ENCODE peak calls at places on chromosomes 12 and 14, in ten cellular contexts. One of them, this sample, is unnamed.

GRCh38 chr12:24398605-24399004 is 449.1 kb upstream of the SOX5 start:
- DNase-seq in AG04450: no peak
- DNase-seq in CD4-positive, alpha-beta memory T cell: no peak
- DNase-seq in aorta: no peak
- DNase-seq in lower lobe of right lung: no peak
- DNase-seq in Peyer's patch: no peak
- DNase-seq in right lobe of liver: no peak
- DNase-seq in small intestine: no peak
- DNase-seq in left lung: no peak
- DNase-seq in right cardiac atrium: no peak
- DNase-seq in this sample: no peak

GRCh38 chr12:97503073-97503472 is 40.5 kb downstream of the RMST start:
- DNase-seq in AG04450: no peak
- DNase-seq in CD4-positive, alpha-beta memory T cell: no peak
- DNase-seq in aorta: no peak
- DNase-seq in lower lobe of right lung: no peak
- DNase-seq in Peyer's patch: no peak
- DNase-seq in right lobe of liver: no peak
- DNase-seq in small intestine: peak
- DNase-seq in left lung: no peak
- DNase-seq in right cardiac atrium: no peak
- DNase-seq in this sample: no peak

GRCh38 chr14:55851301-55851700 is 266.9 kb upstream of the PELI2 start:
- DNase-seq in AG04450: no peak
- DNase-seq in CD4-positive, alpha-beta memory T cell: no peak
- DNase-seq in aorta: no peak
- DNase-seq in lower lobe of right lung: no peak
- DNase-seq in Peyer's patch: no peak
- DNase-seq in right lobe of liver: no peak
- DNase-seq in small intestine: no peak
- DNase-seq in left lung: no peak
- DNase-seq in right cardiac atrium: no peak
- DNase-seq in this sample: no peak

GRCh38 chr12:107645630-107646333 is 39.8 kb upstream of the PWP1 start:
- DNase-seq in AG04450: no peak
- DNase-seq in CD4-positive, alpha-beta memory T cell: no peak
- DNase-seq in aorta: no peak
- DNase-seq in lower lobe of right lung: no peak
- DNase-seq in Peyer's patch: no peak
- DNase-seq in right lobe of liver: no peak
- DNase-seq in small intestine: no peak
- DNase-seq in left lung: no peak
- DNase-seq in right cardiac atrium: peak
- DNase-seq in this sample: no peak

GRCh38 chr14:77204907-77205306 is 23.3 kb downstream of the TMEM63C start:
- DNase-seq in AG04450: no peak
- DNase-seq in CD4-positive, alpha-beta memory T cell: no peak
- DNase-seq in aorta: no peak
- DNase-seq in lower lobe of right lung: no peak
- DNase-seq in Peyer's patch: no peak
- DNase-seq in right lobe of liver: no peak
- DNase-seq in small intestine: no peak
- DNase-seq in left lung: no peak
- DNase-seq in right cardiac atrium: no peak
- DNase-seq in this sample: no peak

GRCh38 chr14:105096206-105096875 is 31.1 kb upstream of the GPR132 start:
- DNase-seq in AG04450: no peak
- DNase-seq in CD4-positive, alpha-beta memory T cell: no peak
- DNase-seq in aorta: peak
- DNase-seq in lower lobe of right lung: no peak
- DNase-seq in Peyer's patch: no peak
- DNase-seq in right lobe of liver: no peak
- DNase-seq in small intestine: no peak
- DNase-seq in left lung: peak
- DNase-seq in right cardiac atrium: no peak
- DNase-seq in this sample: peak

GRCh38 chr14:94964181-94964580 is 193.1 kb downstream of the DICER1 start:
- DNase-seq in AG04450: no peak
- DNase-seq in CD4-positive, alpha-beta memory T cell: no peak
- DNase-seq in aorta: no peak
- DNase-seq in lower lobe of right lung: no peak
- DNase-seq in Peyer's patch: no peak
- DNase-seq in right lobe of liver: no peak
- DNase-seq in small intestine: no peak
- DNase-seq in left lung: no peak
- DNase-seq in right cardiac atrium: no peak
- DNase-seq in this sample: no peak

GRCh38 chr14:83269583-83269982 is 1735.9 kb upstream of the SEL1L start:
- DNase-seq in AG04450: no peak
- DNase-seq in CD4-positive, alpha-beta memory T cell: no peak
- DNase-seq in aorta: no peak
- DNase-seq in lower lobe of right lung: no peak
- DNase-seq in Peyer's patch: no peak
- DNase-seq in right lobe of liver: no peak
- DNase-seq in small intestine: no peak
- DNase-seq in left lung: no peak
- DNase-seq in right cardiac atrium: no peak
- DNase-seq in this sample: no peak

GRCh38 chr12:116202940-116203339 is 74.6 kb downstream of the MED13L start:
- DNase-seq in AG04450: no peak
- DNase-seq in CD4-positive, alpha-beta memory T cell: no peak
- DNase-seq in aorta: no peak
- DNase-seq in lower lobe of right lung: no peak
- DNase-seq in Peyer's patch: no peak
- DNase-seq in right lobe of liver: no peak
- DNase-seq in small intestine: no peak
- DNase-seq in left lung: no peak
- DNase-seq in right cardiac atrium: no peak
- DNase-seq in this sample: no peak

GRCh38 chr14:59221558-59221957 is 33.1 kb downstream of the DAAM1 start:
- DNase-seq in AG04450: no peak
- DNase-seq in CD4-positive, alpha-beta memory T cell: no peak
- DNase-seq in aorta: no peak
- DNase-seq in lower lobe of right lung: no peak
- DNase-seq in Peyer's patch: no peak
- DNase-seq in right lobe of liver: no peak
- DNase-seq in small intestine: no peak
- DNase-seq in left lung: no peak
- DNase-seq in right cardiac atrium: no peak
- DNase-seq in this sample: no peak

GRCh38 chr14:72518809-72519377 is 375.0 kb downstream of the DPF3 start:
- DNase-seq in AG04450: no peak
- DNase-seq in CD4-positive, alpha-beta memory T cell: peak
- DNase-seq in aorta: no peak
- DNase-seq in lower lobe of right lung: no peak
- DNase-seq in Peyer's patch: no peak
- DNase-seq in right lobe of liver: no peak
- DNase-seq in small intestine: peak
- DNase-seq in left lung: no peak
- DNase-seq in right cardiac atrium: no peak
- DNase-seq in this sample: no peak

GRCh38 chr12:124884587-124885438 is 21.1 kb upstream of the SCARB1 start:
- DNase-seq in AG04450: no peak
- DNase-seq in CD4-positive, alpha-beta memory T cell: no peak
- DNase-seq in aorta: no peak
- DNase-seq in lower lobe of right lung: peak
- DNase-seq in Peyer's patch: no peak
- DNase-seq in right lobe of liver: peak
- DNase-seq in small intestine: peak
- DNase-seq in left lung: no peak
- DNase-seq in right cardiac atrium: no peak
- DNase-seq in this sample: no peak

GRCh38 chr12:121334513-121335343 is 17.5 kb downstream of the ANAPC5 start:
- DNase-seq in AG04450: peak
- DNase-seq in CD4-positive, alpha-beta memory T cell: no peak
- DNase-seq in aorta: no peak
- DNase-seq in lower lobe of right lung: no peak
- DNase-seq in Peyer's patch: no peak
- DNase-seq in right lobe of liver: no peak
- DNase-seq in small intestine: peak
- DNase-seq in left lung: no peak
- DNase-seq in right cardiac atrium: no peak
- DNase-seq in this sample: no peak

GRCh38 chr14:58107947-58108552 is 44.0 kb downstream of the ARMH4 start:
- DNase-seq in AG04450: peak
- DNase-seq in CD4-positive, alpha-beta memory T cell: peak
- DNase-seq in aorta: no peak
- DNase-seq in lower lobe of right lung: no peak
- DNase-seq in Peyer's patch: no peak
- DNase-seq in right lobe of liver: no peak
- DNase-seq in small intestine: peak
- DNase-seq in left lung: no peak
- DNase-seq in right cardiac atrium: no peak
- DNase-seq in this sample: no peak

DNA sequence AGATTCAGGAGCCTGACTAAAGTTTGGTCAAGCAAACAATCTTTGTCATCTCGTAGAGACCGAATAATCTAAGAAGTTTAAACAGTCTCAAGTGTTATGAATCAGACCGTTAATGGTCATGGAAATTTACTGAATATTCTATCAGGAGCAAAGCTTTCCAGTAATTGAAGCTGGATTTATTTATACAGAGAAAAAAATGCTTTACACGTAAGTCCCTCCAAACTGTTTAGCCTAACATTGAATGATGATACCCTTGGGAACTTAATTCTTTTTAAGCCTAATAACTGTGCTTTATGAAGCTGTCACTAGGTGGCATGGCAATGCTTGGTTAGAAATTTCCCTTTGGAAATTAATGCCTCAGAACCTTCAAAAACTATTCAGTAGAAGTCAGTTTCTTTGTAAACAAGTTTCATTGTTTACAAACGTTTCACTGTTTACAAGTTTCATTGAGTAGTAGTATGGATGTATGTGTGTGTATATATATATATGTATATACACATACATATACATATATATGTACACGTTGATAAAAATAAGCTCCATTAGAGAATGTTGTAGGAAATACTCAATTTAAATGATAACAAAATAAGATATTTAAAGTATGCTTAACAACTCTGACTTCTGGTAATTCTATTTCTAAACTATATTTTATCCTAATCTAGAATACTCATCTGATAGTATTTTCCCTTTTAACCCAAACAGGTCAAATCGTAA is 32.1 kb downstream of the DEPDC4 start:
- DNase-seq in AG04450: peak
- DNase-seq in CD4-positive, alpha-beta memory T cell: no peak
- DNase-seq in aorta: no peak
- DNase-seq in lower lobe of right lung: no peak
- DNase-seq in Peyer's patch: no peak
- DNase-seq in right lobe of liver: no peak
- DNase-seq in small intestine: peak
- DNase-seq in left lung: no peak
- DNase-seq in right cardiac atrium: no peak
- DNase-seq in this sample: no peak
- H3K27ac ChIP-seq in AG04450: peak
- H3K27ac ChIP-seq in CD4-positive, alpha-beta memory T cell: no peak
- H3K27ac ChIP-seq in aorta: no peak
- H3K27ac ChIP-seq in lower lobe of right lung: no peak
- H3K27ac ChIP-seq in Peyer's patch: peak
- H3K27ac ChIP-seq in right lobe of liver: no peak
- H3K27ac ChIP-seq in small intestine: no peak
- H3K27ac ChIP-seq in left lung: no peak
- H3K27ac ChIP-seq in right cardiac atrium: no peak
- H3K27ac ChIP-seq in this sample: no peak

DNA sequence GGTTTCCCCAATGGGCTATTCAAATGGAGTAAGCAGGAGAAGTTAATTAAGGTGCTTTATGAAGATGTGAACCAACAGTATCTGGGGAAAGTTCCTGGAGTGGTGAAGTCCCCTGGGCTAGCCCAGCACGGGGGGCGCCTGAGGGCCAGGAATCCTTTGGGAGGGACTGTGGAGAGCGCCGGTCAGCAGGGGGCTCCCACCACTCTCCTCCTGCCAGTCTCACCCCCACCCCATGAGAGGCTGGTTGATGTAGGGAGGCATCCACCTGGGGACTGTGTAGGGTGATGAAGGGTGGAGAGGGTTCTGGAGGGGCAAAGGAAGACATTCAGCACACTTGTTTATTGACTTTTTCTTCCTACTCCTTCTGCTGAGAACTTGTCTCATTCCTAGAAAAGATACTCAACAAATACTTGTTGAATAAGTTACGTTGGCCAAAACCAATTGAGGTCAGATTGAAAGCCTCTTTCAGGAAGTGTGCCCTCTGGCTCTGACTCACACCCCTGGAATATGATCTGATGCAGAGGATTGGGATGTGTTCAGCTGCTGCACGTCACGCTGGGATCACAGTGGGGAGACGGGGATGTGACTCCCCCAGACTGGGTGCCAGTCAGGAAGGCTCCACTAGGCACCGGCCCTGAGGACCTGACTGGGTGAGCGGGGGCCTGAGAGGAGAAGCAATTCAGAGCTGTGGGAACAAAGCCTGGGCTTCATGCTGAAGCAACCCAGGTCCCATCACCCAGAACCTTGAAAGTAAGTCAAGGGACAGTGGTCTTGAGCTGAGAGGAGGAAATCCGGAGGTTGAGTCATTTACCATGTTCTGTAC is 4.2 kb downstream of the CEBPE start:
- DNase-seq in AG04450: peak
- DNase-seq in CD4-positive, alpha-beta memory T cell: no peak
- DNase-seq in aorta: peak
- DNase-seq in lower lobe of right lung: peak
- DNase-seq in Peyer's patch: no peak
- DNase-seq in right lobe of liver: no peak
- DNase-seq in small intestine: no peak
- DNase-seq in left lung: no peak
- DNase-seq in right cardiac atrium: no peak
- DNase-seq in this sample: no peak
- H3K4me3 ChIP-seq in AG04450: peak
- H3K4me3 ChIP-seq in CD4-positive, alpha-beta memory T cell: no peak
- H3K4me3 ChIP-seq in aorta: no peak
- H3K4me3 ChIP-seq in lower lobe of right lung: no peak
- H3K4me3 ChIP-seq in Peyer's patch: no peak
- H3K4me3 ChIP-seq in right lobe of liver: no peak
- H3K4me3 ChIP-seq in small intestine: no peak
- H3K4me3 ChIP-seq in left lung: no peak
- H3K4me3 ChIP-seq in right cardiac atrium: no peak
- H3K4me3 ChIP-seq in this sample: no peak

GRCh38 chr14:75497701-75498100 is 24.6 kb upstream of the BATF start:
- DNase-seq in AG04450: no peak
- DNase-seq in CD4-positive, alpha-beta memory T cell: no peak
- DNase-seq in aorta: no peak
- DNase-seq in lower lobe of right lung: no peak
- DNase-seq in Peyer's patch: no peak
- DNase-seq in right lobe of liver: no peak
- DNase-seq in small intestine: no peak
- DNase-seq in left lung: no peak
- DNase-seq in right cardiac atrium: no peak
- DNase-seq in this sample: no peak
- H3K27ac ChIP-seq in AG04450: no peak
- H3K27ac ChIP-seq in CD4-positive, alpha-beta memory T cell: no peak
- H3K27ac ChIP-seq in aorta: no peak
- H3K27ac ChIP-seq in lower lobe of right lung: no peak
- H3K27ac ChIP-seq in Peyer's patch: no peak
- H3K27ac ChIP-seq in right lobe of liver: no peak
- H3K27ac ChIP-seq in small intestine: no peak
- H3K27ac ChIP-seq in left lung: no peak
- H3K27ac ChIP-seq in right cardiac atrium: no peak
- H3K27ac ChIP-seq in this sample: no peak

GRCh38 chr12:2692156-2692555 is 102.6 kb upstream of the FKBP4 start:
- DNase-seq in AG04450: no peak
- DNase-seq in CD4-positive, alpha-beta memory T cell: no peak
- DNase-seq in aorta: no peak
- DNase-seq in lower lobe of right lung: no peak
- DNase-seq in Peyer's patch: no peak
- DNase-seq in right lobe of liver: no peak
- DNase-seq in small intestine: no peak
- DNase-seq in left lung: no peak
- DNase-seq in right cardiac atrium: no peak
- DNase-seq in this sample: no peak
- H3K4me3 ChIP-seq in AG04450: no peak
- H3K4me3 ChIP-seq in CD4-positive, alpha-beta memory T cell: peak
- H3K4me3 ChIP-seq in aorta: no peak
- H3K4me3 ChIP-seq in lower lobe of right lung: peak
- H3K4me3 ChIP-seq in Peyer's patch: peak
- H3K4me3 ChIP-seq in right lobe of liver: peak
- H3K4me3 ChIP-seq in small intestine: peak
- H3K4me3 ChIP-seq in left lung: no peak
- H3K4me3 ChIP-seq in right cardiac atrium: no peak
- H3K4me3 ChIP-seq in this sample: peak